ENCODE peak calls at places on chromosomes 2 and 18, in eight cellular contexts. A, Z, S, Q, W, E, M and F are unnamed samples.

GRCh38 chr18:28183418-28184078 is 6.6 kb upstream of the CDH2 start:
- DNase-seq in A (no peak), Z (no peak), S (no peak), Q (no peak), W (no peak), E (no peak), M (peak), F (no peak)

GRCh38 chr2:75570948-75571729 is 10.4 kb upstream of the EVA1A start:
- DNase-seq in A (no peak), Z (no peak), S (no peak), Q (no peak), W (no peak), E (no peak), M (peak), F (no peak)

GRCh38 chr2:227728035-227728434 is at the start of gene SCYGR7:
- DNase-seq in A (no peak), Z (no peak), S (no peak), Q (no peak), W (no peak), E (no peak), M (no peak), F (no peak)

GRCh38 chr2:210072493-210072892 is 70.1 kb downstream of the RPE start:
- DNase-seq in A (no peak), Z (no peak), S (no peak), Q (no peak), W (no peak), E (no peak), M (no peak), F (no peak)

GRCh38 chr18:49573835-49574234 is 12.0 kb downstream of the LIPG start:
- DNase-seq in A (no peak), Z (no peak), S (no peak), Q (no peak), W (no peak), E (no peak), M (no peak), F (no peak)

GRCh38 chr18:3058328-3059191 is 45.6 kb upstream of the LPIN2 start:
- DNase-seq in A (no peak), Z (no peak), S (no peak), Q (no peak), W (no peak), E (no peak), M (peak), F (no peak)

GRCh38 chr2:59936031-59936430 is 617.4 kb downstream of the BCL11A start:
- DNase-seq in A (no peak), Z (no peak), S (no peak), Q (no peak), W (no peak), E (no peak), M (no peak), F (no peak)

GRCh38 chr2:135055182-135055786 is 3.2 kb downstream of the RAB3GAP1 start:
- DNase-seq in A (no peak), Z (no peak), S (no peak), Q (no peak), W (no peak), E (no peak), M (peak), F (no peak)

GRCh38 chr2:169038338-169038757 is 7.2 kb upstream of the ABCB11 start:
- DNase-seq in A (no peak), Z (no peak), S (no peak), Q (no peak), W (peak), E (no peak), M (peak), F (no peak)

GRCh38 chr2:170375192-170375591 is 197.2 kb downstream of the MYO3B start:
- DNase-seq in A (no peak), Z (no peak), S (no peak), Q (no peak), W (no peak), E (no peak), M (no peak), F (no peak)